ENCODE peak calls at places on chromosomes 16 and 17, in five cellular contexts. M is Peyer's patch, N is esophagus squamous epithelium, E is mesenchymal stem cell, D is tibial artery. R is an unnamed sample.

GRCh38 chr16:88754912-88755744 is 29.9 kb downstream of the PIEZO1 start:
- DNase-seq in D (no peak), M (no peak), N (no peak), E (no peak), R (no peak)

GRCh38 chr16:75193265-75193650 is 13.7 kb downstream of the CTRB2 start:
- DNase-seq in N (no peak), D (no peak), M (no peak), E (no peak), R (no peak)

GRCh38 chr17:77488531-77489238 is 347.9 kb downstream of the SEC14L1 start:
- DNase-seq in M (no peak), N (no peak), E (no peak), D (no peak), R (no peak)

GRCh38 chr16:4514606-4515005 is 24.0 kb downstream of the CDIP1 start:
- DNase-seq in M (no peak), D (no peak), N (no peak), E (no peak), R (no peak)

GRCh38 chr17:44599298-44600175 is 42.3 kb downstream of the FZD2 start:
- DNase-seq in M (no peak), D (peak; percentile 95), E (peak; percentile 94), N (peak; percentile 3), R (peak; percentile 74)

GRCh38 chr17:17494499-17495447 is 1.4 kb downstream of the RASD1 start:
- DNase-seq in E (peak; percentile 60), D (peak; percentile 78), M (peak; percentile 68), N (no peak), R (no peak)

GRCh38 chr17:17180741-17181525 is 25.2 kb downstream of the PLD6 start:
- DNase-seq in D (no peak), E (no peak), M (no peak), N (no peak), R (no peak)

GRCh38 chr17:19867094-19867653 is 562 bp downstream of the ULK2 start:
- DNase-seq in M (peak; percentile 72), D (peak; percentile 86), E (peak; percentile 71), N (no peak), R (peak; percentile 71)

GRCh38 chr16:53498984-53499383 is 4.0 kb downstream of the AKTIP start:
- DNase-seq in E (no peak), M (no peak), N (no peak), D (no peak), R (no peak)

GRCh38 chr17:79855331-79856124 is 16.3 kb upstream of the CBX4 start:
- DNase-seq in E (no peak), M (no peak), N (no peak), D (no peak), R (no peak)

GRCh38 chr16:82699711-82700495 is 73.1 kb downstream of the CDH13 start:
- DNase-seq in E (peak; percentile 84), M (no peak), N (no peak), D (peak; percentile 67), R (no peak)

GRCh38 chr17:80111702-80112470 is 10.5 kb downstream of the GAA start:
- DNase-seq in N (no peak), E (no peak), D (peak; percentile 55), M (no peak), R (no peak)

GRCh38 chr16:8402981-8403853 is 187.1 kb downstream of the TMEM114 start:
- DNase-seq in D (no peak), N (no peak), M (peak; percentile 57), E (no peak), R (no peak)

GRCh38 chr16:20307791-20308190 is 19.5 kb downstream of the GP2 start:
- DNase-seq in E (no peak), D (no peak), M (no peak), N (no peak), R (no peak)

GRCh38 chr17:76202516-76202915 is 37.8 kb downstream of the RNF157 start:
- DNase-seq in E (peak; percentile 30), N (no peak), D (no peak), M (no peak), R (no peak)

GRCh38 chr16:71426069-71426879 is 15.6 kb downstream of the TLE7 start:
- DNase-seq in M (no peak), N (no peak), D (no peak), E (peak; percentile 86), R (no peak)

GRCh38 chr17:77606146-77606864 is 352.2 kb upstream of the TNRC6C start:
- DNase-seq in D (no peak), E (no peak), M (no peak), N (no peak), R (peak; percentile 45)

DNA sequence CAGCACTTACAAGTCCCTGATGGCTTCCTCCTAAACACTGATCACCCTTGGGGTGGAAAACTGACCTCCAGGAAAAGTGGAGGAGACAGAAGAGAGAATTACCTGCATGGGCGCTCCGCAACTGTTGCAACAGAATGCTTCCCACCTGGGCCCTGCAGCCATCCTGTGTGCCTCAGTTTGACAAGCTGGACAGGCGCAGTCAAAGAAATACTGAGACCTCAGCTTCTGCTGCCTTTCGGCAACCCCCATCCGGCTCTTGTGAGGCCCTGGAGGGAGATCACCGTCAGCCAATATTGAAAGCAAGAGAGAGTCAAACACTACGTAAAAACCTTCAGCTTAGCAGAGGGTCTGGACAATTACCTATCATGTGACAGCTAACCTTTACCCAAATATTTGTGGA is 24.8 kb downstream of the SERPINF1 start:
- DNase-seq in E (no peak), M (no peak), D (no peak), N (no peak), R (no peak)
- H3K27me3 ChIP-seq in E (no peaks in the 10 kb centered on the region), M (no peaks in the 10 kb centered on the region), D (no peaks in the 10 kb centered on the region), N (no peaks in the 10 kb centered on the region), R (no peaks in the 10 kb centered on the region)

GRCh38 chr17:28306954-28307401 is 12.0 kb upstream of the TMEM97 start:
- DNase-seq in E (no peak), M (peak; percentile 50), D (no peak), N (no peak), R (no peak)
- H3K27me3 ChIP-seq in E (no peaks in the 10 kb centered on the region), M (no peaks in the 10 kb centered on the region), D (no peaks in the 10 kb centered on the region), N (no peaks in the 10 kb centered on the region), R (no peaks in the 10 kb centered on the region)

GRCh38 chr17:48314716-48315115 is 115.3 kb downstream of the SKAP1 start:
- DNase-seq in N (no peak), E (no peak), M (no peak), D (no peak), R (no peak)
- H3K27me3 ChIP-seq in N (peaks cover 4% of the 10 kb centered on the region), E (peaks cover 41% of the 10 kb centered on the region), M (no peaks in the 10 kb centered on the region), D (no peaks in the 10 kb centered on the region), R (no peaks in the 10 kb centered on the region)

GRCh38 chr16:460787-461186 is 35.3 kb downstream of the RAB11FIP3 start:
- DNase-seq in D (no peak), N (no peak), M (no peak), E (no peak), R (no peak)
- H3K27me3 ChIP-seq in D (no peaks in the 10 kb centered on the region), N (no peaks in the 10 kb centered on the region), M (no peaks in the 10 kb centered on the region), E (no peaks in the 10 kb centered on the region), R (no peaks in the 10 kb centered on the region)

DNA sequence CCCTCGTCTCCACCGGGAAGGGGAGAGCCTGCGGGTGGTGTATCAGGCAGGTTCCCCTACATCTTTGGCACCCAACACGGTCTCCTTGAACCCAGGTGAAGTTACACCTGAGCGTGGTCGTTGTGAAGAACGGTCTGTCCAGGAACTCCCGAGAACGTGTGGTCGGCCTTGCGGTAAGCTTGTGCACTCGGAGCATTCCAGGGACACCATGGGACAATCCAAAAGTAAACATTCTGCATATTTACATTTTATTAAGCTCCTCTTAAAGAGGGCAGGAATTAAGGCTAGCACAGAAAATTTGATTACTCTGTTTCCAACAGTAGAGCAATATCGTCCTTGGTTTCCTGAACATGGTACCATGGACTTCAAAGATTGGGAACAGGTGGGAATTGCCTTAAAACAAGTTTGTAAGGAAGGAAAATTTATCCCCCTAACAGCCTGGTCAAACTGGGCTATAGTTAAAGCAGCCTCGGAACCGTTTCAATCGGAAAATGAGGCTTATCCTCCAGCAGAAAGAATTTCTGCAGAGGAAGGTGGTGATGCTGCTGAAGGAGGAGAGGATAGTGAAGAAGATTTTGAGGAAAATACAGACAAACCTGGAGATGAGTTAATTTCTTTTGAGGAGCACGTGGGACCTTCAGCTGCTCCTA is 18.2 kb downstream of the ALOX15B start:
- DNase-seq in N (no peak), M (no peak), D (peak; percentile 43), E (peak; percentile 50), R (no peak)
- H3K27me3 ChIP-seq in N (peaks cover 7% of the 10 kb centered on the region), M (no peaks in the 10 kb centered on the region), D (no peaks in the 10 kb centered on the region), E (peaks cover 53% of the 10 kb centered on the region), R (peaks cover 6% of the 10 kb centered on the region)

DNA sequence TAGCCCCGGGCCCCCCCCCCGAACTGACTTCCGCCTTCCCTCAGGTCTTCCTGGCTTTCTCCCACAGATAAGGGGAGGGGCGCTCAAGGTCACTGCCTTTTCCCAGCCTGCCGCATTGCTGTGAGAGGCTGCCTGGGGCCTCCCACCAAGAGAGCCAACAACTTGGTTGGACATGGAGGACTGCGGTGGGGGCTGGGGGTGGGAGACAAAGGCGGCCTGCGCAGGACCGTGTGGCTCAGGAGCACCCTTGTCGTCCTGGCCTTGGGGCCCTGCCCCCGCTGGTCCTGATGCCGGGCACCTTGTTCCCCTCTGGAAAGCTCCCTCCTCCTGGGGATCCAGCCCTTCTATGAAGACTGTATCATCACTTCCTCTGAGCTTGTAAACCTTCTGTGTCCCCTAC is 105.6 kb upstream of the FOXF1 start:
- DNase-seq in M (no peak), D (no peak), E (no peak), N (no peak), R (no peak)
- H3K27me3 ChIP-seq in M (no peaks in the 10 kb centered on the region), D (no peaks in the 10 kb centered on the region), E (no peaks in the 10 kb centered on the region), N (no peaks in the 10 kb centered on the region), R (no peaks in the 10 kb centered on the region)

GRCh38 chr16:86418981-86419380 is 91.3 kb upstream of the FOXF1 start:
- DNase-seq in D (no peak), E (no peak), M (no peak), N (no peak), R (no peak)

GRCh38 chr16:86414991-86415740 is 95.2 kb upstream of the FOXF1 start:
- DNase-seq in M (no peak), D (no peak), E (no peak), N (no peak), R (no peak)

GRCh38 chr16:86424413-86424812 is 85.9 kb upstream of the FOXF1 start:
- DNase-seq in M (no peak), D (no peak), N (no peak), E (peak; percentile 27), R (no peak)

GRCh38 chr16:86421995-86422394 is 88.3 kb upstream of the FOXF1 start:
- DNase-seq in M (no peak), E (no peak), D (no peak), N (no peak), R (no peak)

GRCh38 chr16:86419518-86419917 is 90.8 kb upstream of the FOXF1 start:
- DNase-seq in E (no peak), N (no peak), M (no peak), D (no peak), R (no peak)
- H3K27me3 ChIP-seq in E (no peaks in the 10 kb centered on the region), N (no peaks in the 10 kb centered on the region), M (no peaks in the 10 kb centered on the region), D (no peaks in the 10 kb centered on the region), R (no peaks in the 10 kb centered on the region)